ENCODE peak calls at places on chromosome 16, in four cellular contexts. P is WTC11, T is K562, K is HepG2. Q is an unnamed sample.

GRCh38 chr16:26111900-26112299 is 420.1 kb downstream of the HS3ST4 start:
- DNase-seq in P (no peak), T (no peak), K (no peak), Q (no peak)

GRCh38 chr16:81445143-81445922 is 725 bp downstream of the CMIP start:
- DNase-seq in P (no peak), T (peak; percentile 82), K (no peak), Q (no peak)

GRCh38 chr16:70682239-70683145 is 3.4 kb downstream of the MTSS2 start:
- DNase-seq in P (no peak), T (no peak), K (peak; percentile 69), Q (no peak)

GRCh38 chr16:88468289-88469129 is 15.4 kb downstream of the ZFPM1 start:
- DNase-seq in P (peak; percentile 90), T (peak; percentile 87), K (peak; percentile 67), Q (peak; percentile 76)

GRCh38 chr16:6048017-6048416 is 950.4 kb upstream of the EEF2KMT start:
- DNase-seq in P (no peak), T (no peak), K (no peak), Q (no peak)

GRCh38 chr16:89289428-89290395 is 72.2 kb downstream of the ZNF778 start:
- DNase-seq in P (peak; percentile 91), T (peak; percentile 87), K (peak; percentile 73), Q (peak; percentile 99)

GRCh38 chr16:11977206-11978041 is 890 bp downstream of the SNX29 start:
- DNase-seq in P (no peak), T (peak; percentile 46), K (no peak), Q (peak; percentile 51)

GRCh38 chr16:1184980-1185379 is 32.1 kb downstream of the CACNA1H start:
- DNase-seq in P (no peak), T (no peak), K (no peak), Q (no peak)

GRCh38 chr16:55233464-55233863 is 90.5 kb upstream of the IRX6 start:
- DNase-seq in P (no peak), T (no peak), K (no peak), Q (no peak)

GRCh38 chr16:85210423-85211169 is 98.3 kb upstream of the CIBAR2 start:
- DNase-seq in P (no peak), T (no peak), K (no peak), Q (peak; percentile 33)

GRCh38 chr16:7503688-7504087 is 171.0 kb downstream of the RBFOX1 start:
- DNase-seq in P (no peak), T (no peak), K (no peak), Q (no peak)

GRCh38 chr16:25691519-25692091 is at the start of gene HS3ST4:
- DNase-seq in P (peak; percentile 69), T (no peak), K (no peak), Q (no peak)

GRCh38 chr16:83854420-83854819 is 44.5 kb upstream of the MLYCD start:
- DNase-seq in P (no peak), T (no peak), K (no peak), Q (no peak)

GRCh38 chr16:19980866-19981265 is 92.8 kb downstream of the GPR139 start:
- DNase-seq in P (peak; percentile 41), T (peak; percentile 48), K (peak; percentile 34), Q (peak; percentile 12)

GRCh38 chr16:52861614-52862022 is 191.1 kb downstream of the CHD9NB start:
- DNase-seq in P (peak; percentile 17), T (no peak), K (peak; percentile 65), Q (no peak)

GRCh38 chr16:12664334-12664733 is 139.4 kb downstream of the CPPED1 start:
- DNase-seq in P (no peak), T (no peak), K (no peak), Q (no peak)

GRCh38 chr16:27843800-27844199 is 219.7 kb downstream of the GSG1L start:
- DNase-seq in P (no peak), T (no peak), K (no peak), Q (no peak)

GRCh38 chr16:57675752-57676623 is 7.9 kb downstream of the ADGRG3 start:
- DNase-seq in P (peak; percentile 62), T (peak; percentile 61), K (no peak), Q (no peak)

GRCh38 chr16:67961551-67961957 is 6.9 kb downstream of the SLC12A4 start:
- DNase-seq in P (no peak), T (no peak), K (no peak), Q (no peak)
- TF ChIP-seq NR3C1 in P (no peak), T (no peak), K (no peak), Q (no peak)

GRCh38 chr16:71927787-71928186 is 32.5 kb downstream of the IST1 start:
- DNase-seq in P (no peak), T (no peak), K (no peak), Q (no peak)
- TF ChIP-seq NR3C1 in P (no peak), T (no peak), K (no peak), Q (no peak)

GRCh38 chr16:50539053-50539615 is 9.1 kb upstream of the NKD1 start:
- DNase-seq in P (no peak), T (no peak), K (peak; percentile 99), Q (no peak)

GRCh38 chr16:50538411-50539052 is 9.7 kb upstream of the NKD1 start:
- DNase-seq in P (no peak), T (no peak), K (no peak), Q (no peak)

GRCh38 chr16:50540711-50541007 is 7.5 kb upstream of the NKD1 start:
- DNase-seq in P (no peak), T (no peak), K (no peak), Q (no peak)

GRCh38 chr16:50537533-50538290 is 10.5 kb upstream of the NKD1 start:
- DNase-seq in P (no peak), T (no peak), K (no peak), Q (no peak)

GRCh38 chr16:50539822-50540710 is 8.1 kb upstream of the NKD1 start:
- DNase-seq in P (peak; percentile 39), T (no peak), K (peak; percentile 52), Q (no peak)
- TF ChIP-seq NR3C1 in P (no peak), T (no peak), K (no peak), Q (no peak)

DNA sequence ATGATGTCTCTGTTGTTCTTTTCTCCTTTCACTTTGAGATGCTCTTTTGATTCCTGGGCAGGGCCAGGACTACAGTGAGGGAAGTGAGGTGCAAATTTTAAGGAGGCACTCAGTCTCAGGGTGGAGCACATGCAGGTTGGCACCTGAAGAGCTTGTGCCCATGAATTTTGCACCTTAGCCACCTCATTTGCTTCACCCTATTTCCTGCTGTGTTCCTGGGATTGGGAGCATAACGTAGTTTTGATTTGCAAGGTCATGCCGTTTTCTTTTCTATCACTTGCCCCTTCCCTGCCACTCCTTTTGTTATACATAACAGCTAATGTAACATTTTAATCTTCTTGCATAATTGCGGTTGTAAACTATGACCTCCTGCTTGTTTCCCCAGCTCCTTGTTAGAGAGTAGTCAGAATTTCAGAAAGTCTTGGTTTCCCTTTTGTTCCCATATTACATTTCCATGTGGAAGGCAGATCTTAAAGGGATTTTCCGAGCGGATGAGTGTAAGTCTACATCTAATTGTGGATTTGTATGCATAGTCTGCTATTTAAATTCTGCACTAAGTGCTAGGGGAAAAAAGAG is 9.8 kb downstream of the PMFBP1 start:
- DNase-seq in P (no peak), T (no peak), K (no peak), Q (no peak)
- TF ChIP-seq NR3C1 in P (no peak), T (no peak), K (no peak), Q (no peak)

GRCh38 chr16:29911676-29912010 is 11.4 kb downstream of the ASPHD1 start:
- DNase-seq in P (no peak), T (no peak), K (no peak), Q (no peak)

GRCh38 chr16:29908719-29909220 is 8.5 kb downstream of the ASPHD1 start:
- DNase-seq in P (no peak), T (no peak), K (no peak), Q (no peak)

GRCh38 chr16:29910819-29911675 is 10.8 kb downstream of the ASPHD1 start:
- DNase-seq in P (no peak), T (no peak), K (no peak), Q (no peak)

GRCh38 chr16:29907973-29908372 is 7.7 kb downstream of the ASPHD1 start:
- DNase-seq in P (no peak), T (no peak), K (no peak), Q (no peak)

GRCh38 chr16:29909398-29909797 is 9.1 kb downstream of the ASPHD1 start:
- DNase-seq in P (no peak), T (no peak), K (no peak), Q (no peak)
- TF ChIP-seq NR3C1 in P (no peak), T (no peak), K (no peak), Q (no peak)